ENCODE peak calls at places on chromosomes 13 and 19, in eight cellular contexts. U, Z, R, T, Y, O, G and M are unnamed samples.

GRCh38 chr13:113884821-113885220 is 20.9 kb upstream of the GAS6 start:
- DNase-seq in U (no peak), Z (no peak), R (no peak), T (no peak), Y (no peak), O (no peak), G (no peak), M (no peak)

GRCh38 chr19:47406711-47407416 is 12.5 kb downstream of the MEIS3 start:
- DNase-seq in U (no peak), Z (no peak), R (no peak), T (no peak), Y (no peak), O (no peak), G (no peak), M (no peak)

GRCh38 chr19:1016647-1017114 is 4.2 kb downstream of the TMEM259 start:
- DNase-seq in U (no peak), Z (no peak), R (no peak), T (peak), Y (no peak), O (no peak), G (no peak), M (peak)

GRCh38 chr19:54554006-54554405 is 19.6 kb upstream of the LILRA2 start:
- DNase-seq in U (no peak), Z (no peak), R (no peak), T (no peak), Y (no peak), O (no peak), G (no peak), M (no peak)

GRCh38 chr13:22757530-22758120 is 423.2 kb upstream of the SGCG start:
- DNase-seq in U (no peak), Z (no peak), R (no peak), T (no peak), Y (peak), O (no peak), G (no peak), M (no peak)

GRCh38 chr19:16290692-16291091 is 33.9 kb upstream of the KLF2 start:
- DNase-seq in U (no peak), Z (no peak), R (no peak), T (peak), Y (no peak), O (no peak), G (no peak), M (no peak)

GRCh38 chr13:27022571-27023311 is 148.9 kb downstream of the USP12 start:
- DNase-seq in U (no peak), Z (peak), R (peak), T (no peak), Y (no peak), O (no peak), G (no peak), M (peak)

GRCh38 chr13:37209621-37210020 is 104.2 kb upstream of the CSNK1A1L start:
- DNase-seq in U (no peak), Z (no peak), R (no peak), T (no peak), Y (no peak), O (no peak), G (no peak), M (no peak)

GRCh38 chr19:42270346-42271044 is 1.4 kb downstream of the CIC start:
- DNase-seq in U (no peak), Z (peak), R (no peak), T (peak), Y (peak), O (peak), G (no peak), M (peak)

GRCh38 chr19:13117772-13118423 is at the start of gene NACC1:
- DNase-seq in U (no peak), Z (peak), R (peak), T (peak), Y (peak), O (peak), G (peak), M (peak)

GRCh38 chr19:18903146-18904056 is 7.4 kb upstream of the CERS1 start:
- DNase-seq in U (no peak), Z (no peak), R (no peak), T (no peak), Y (no peak), O (peak), G (no peak), M (no peak)

GRCh38 chr13:66405908-66406802 is 824.0 kb downstream of the PCDH9 start:
- DNase-seq in U (no peak), Z (no peak), R (no peak), T (no peak), Y (no peak), O (no peak), G (no peak), M (no peak)

GRCh38 chr19:55340784-55341147 is 1.1 kb downstream of the KMT5C start:
- DNase-seq in U (no peak), Z (no peak), R (no peak), T (peak), Y (peak), O (no peak), G (no peak), M (no peak)

GRCh38 chr13:110347088-110347487 is 40.0 kb downstream of the COL4A2 start:
- DNase-seq in U (no peak), Z (no peak), R (no peak), T (no peak), Y (no peak), O (no peak), G (no peak), M (no peak)

GRCh38 chr13:74575729-74576125 is 441.5 kb upstream of the KLF12 start:
- DNase-seq in U (no peak), Z (peak), R (no peak), T (peak), Y (peak), O (peak), G (no peak), M (peak)

GRCh38 chr19:55443045-55443823 is at the start of gene SHISA7:
- DNase-seq in U (no peak), Z (no peak), R (no peak), T (no peak), Y (peak), O (no peak), G (no peak), M (no peak)

GRCh38 chr19:1490020-1490310 is 185 bp downstream of the PCSK4 start:
- DNase-seq in U (no peak), Z (no peak), R (no peak), T (no peak), Y (no peak), O (no peak), G (no peak), M (no peak)

GRCh38 chr19:51708811-51709210 is 15.0 kb downstream of the HAS1 start:
- DNase-seq in U (no peak), Z (no peak), R (no peak), T (no peak), Y (no peak), O (no peak), G (no peak), M (no peak)

GRCh38 chr13:44951184-44951583 is 38.1 kb downstream of the NUFIP1 start:
- DNase-seq in U (no peak), Z (no peak), R (no peak), T (no peak), Y (no peak), O (no peak), G (no peak), M (no peak)

GRCh38 chr13:51666316-51666715 is 82.1 kb downstream of the WDFY2 start:
- DNase-seq in U (no peak), Z (no peak), R (no peak), T (no peak), Y (no peak), O (no peak), G (no peak), M (no peak)

GRCh38 chr19:33393286-33394005 is 19.9 kb downstream of the CEBPG start:
- DNase-seq in U (no peak), Z (no peak), R (peak), T (no peak), Y (peak), O (peak), G (no peak), M (peak)

GRCh38 chr13:19169496-19169895 is 12.1 kb downstream of the TUBA3C start:
- DNase-seq in U (no peak), Z (no peak), R (no peak), T (no peak), Y (no peak), O (no peak), G (no peak), M (no peak)

GRCh38 chr19:21084343-21084742 is 2.3 kb downstream of the ZNF714 start:
- DNase-seq in U (peak), Z (no peak), R (no peak), T (no peak), Y (no peak), O (no peak), G (no peak), M (no peak)

GRCh38 chr13:112573710-112574109 is 14.2 kb downstream of the TUBGCP3 start:
- DNase-seq in U (no peak), Z (no peak), R (no peak), T (no peak), Y (no peak), O (no peak), G (no peak), M (no peak)

GRCh38 chr13:20993661-20994440 is 67.5 kb downstream of the LATS2 start:
- DNase-seq in U (no peak), Z (no peak), R (no peak), T (no peak), Y (no peak), O (no peak), G (no peak), M (no peak)

GRCh38 chr13:29884671-29885424 is 34.4 kb upstream of the UBL3 start:
- DNase-seq in U (no peak), Z (no peak), R (peak), T (no peak), Y (no peak), O (no peak), G (no peak), M (no peak)

GRCh38 chr13:81446441-81446840 is 1105.5 kb upstream of the SPRY2 start:
- DNase-seq in U (no peak), Z (no peak), R (no peak), T (no peak), Y (no peak), O (no peak), G (no peak), M (no peak)

GRCh38 chr19:49497047-49497789 is 984 bp downstream of the RPS11 start:
- DNase-seq in U (no peak), Z (peak), R (no peak), T (peak), Y (peak), O (peak), G (no peak), M (peak)

GRCh38 chr19:4430760-4431159 is 26.8 kb downstream of the UBXN6 start:
- DNase-seq in U (no peak), Z (no peak), R (no peak), T (no peak), Y (no peak), O (no peak), G (no peak), M (no peak)

GRCh38 chr13:109344552-109345157 is 441.7 kb downstream of the IRS2 start:
- DNase-seq in U (no peak), Z (no peak), R (peak), T (peak), Y (peak), O (no peak), G (no peak), M (no peak)

GRCh38 chr13:50915562-50915961 is 6.0 kb downstream of the RNASEH2B start:
- DNase-seq in U (no peak), Z (no peak), R (no peak), T (no peak), Y (no peak), O (no peak), G (no peak), M (no peak)

GRCh38 chr13:100176781-100177389 is 88.0 kb downstream of the PCCA start:
- DNase-seq in U (no peak), Z (no peak), R (no peak), T (peak), Y (peak), O (no peak), G (no peak), M (no peak)

GRCh38 chr19:29326351-29326750 is 113.4 kb upstream of the UQCRFS1 start:
- DNase-seq in U (no peak), Z (no peak), R (no peak), T (no peak), Y (no peak), O (no peak), G (no peak), M (peak)

GRCh38 chr19:35328851-35329285 is at the start of gene CD22:
- DNase-seq in U (peak), Z (no peak), R (no peak), T (no peak), Y (no peak), O (no peak), G (no peak), M (no peak)
- TF ChIP-seq POLR2AphosphoS5 in U (peak), Z (no peak), R (no peak), T (no peak), Y (no peak), O (no peak), G (no peak), M (no peak)

GRCh38 chr13:46544811-46545210 is 8.2 kb upstream of the LRCH1 start:
- DNase-seq in U (no peak), Z (no peak), R (no peak), T (no peak), Y (no peak), O (no peak), G (no peak), M (no peak)
- TF ChIP-seq POLR2AphosphoS5 in U (no peak), Z (no peak), R (no peak), T (no peak), Y (no peak), O (no peak), G (no peak), M (no peak)

GRCh38 chr13:33004454-33004853 is 11.8 kb upstream of the KL start:
- DNase-seq in U (no peak), Z (no peak), R (no peak), T (peak), Y (no peak), O (peak), G (no peak), M (no peak)
- TF ChIP-seq POLR2AphosphoS5 in U (no peak), Z (peak), R (no peak), T (no peak), Y (no peak), O (peak), G (no peak), M (peak)

DNA sequence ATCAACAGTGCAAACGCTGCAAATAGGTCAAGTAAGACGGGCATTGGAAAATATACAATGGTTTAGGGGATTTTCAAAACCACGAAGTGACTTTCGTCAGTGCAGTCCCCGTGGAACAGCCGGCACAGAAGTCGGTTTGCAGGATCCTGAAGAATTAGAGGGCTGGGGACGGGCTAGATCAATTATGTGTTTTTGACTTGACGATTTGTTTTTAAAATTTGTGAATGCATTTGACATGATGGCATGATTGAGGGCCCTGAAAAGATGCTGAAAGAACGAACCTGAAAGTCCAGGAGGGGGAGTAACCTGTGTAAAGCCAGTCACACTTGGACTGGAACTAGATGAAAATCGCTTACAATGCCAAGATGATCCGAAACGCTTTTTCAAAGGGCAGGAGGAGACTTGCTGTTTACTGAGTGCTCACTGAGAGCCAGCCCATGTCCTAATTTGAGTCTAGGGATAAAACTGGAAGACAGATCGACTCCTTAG is 8.9 kb upstream of the DGKH start:
- DNase-seq in U (peak), Z (no peak), R (no peak), T (no peak), Y (peak), O (no peak), G (peak), M (no peak)
- TF ChIP-seq POLR2AphosphoS5 in U (no peak), Z (no peak), R (no peak), T (no peak), Y (no peak), O (no peak), G (no peak), M (no peak)

GRCh38 chr13:77337159-77337558 is 10.3 kb upstream of the MYCBP2 start:
- DNase-seq in U (no peak), Z (no peak), R (no peak), T (no peak), Y (no peak), O (no peak), G (no peak), M (no peak)
- TF ChIP-seq POLR2AphosphoS5 in U (no peak), Z (no peak), R (no peak), T (no peak), Y (no peak), O (no peak), G (no peak), M (no peak)